ENCODE peak calls at places on chromosomes 12 and 14, in four cellular contexts. One of them, this sample, is unnamed. For H3K4me1, the result is how much of the 10 kb centered on the place peaks cover.

GRCh38 chr12:51421266-51421884 is 3.3 kb upstream of the SLC4A8 start:
- DNase-seq in PC-3: peak
- DNase-seq in suprapubic skin: no peak
- DNase-seq in breast epithelium: peak
- DNase-seq in this sample: no peak

GRCh38 chr14:33682746-33683145 is 268.1 kb downstream of the EGLN3 start:
- DNase-seq in PC-3: no peak
- DNase-seq in suprapubic skin: no peak
- DNase-seq in breast epithelium: peak
- DNase-seq in this sample: peak

GRCh38 chr14:65949711-65950516 is 536.3 kb upstream of the CCDC196 start:
- DNase-seq in PC-3: peak
- DNase-seq in suprapubic skin: no peak
- DNase-seq in breast epithelium: no peak
- DNase-seq in this sample: no peak

GRCh38 chr12:113388351-113388750 is 15.3 kb downstream of the SDS start:
- DNase-seq in PC-3: no peak
- DNase-seq in suprapubic skin: no peak
- DNase-seq in breast epithelium: no peak
- DNase-seq in this sample: no peak

GRCh38 chr12:90086281-90086680 is 377.6 kb upstream of the ATP2B1 start:
- DNase-seq in PC-3: peak
- DNase-seq in suprapubic skin: no peak
- DNase-seq in breast epithelium: no peak
- DNase-seq in this sample: no peak

GRCh38 chr14:46580941-46581671 is 70.5 kb downstream of the RPL10L start:
- DNase-seq in PC-3: peak
- DNase-seq in suprapubic skin: no peak
- DNase-seq in breast epithelium: no peak
- DNase-seq in this sample: no peak

GRCh38 chr14:65170318-65170717 is 68.0 kb upstream of the MAX start:
- DNase-seq in PC-3: no peak
- DNase-seq in suprapubic skin: no peak
- DNase-seq in breast epithelium: no peak
- DNase-seq in this sample: no peak

GRCh38 chr12:22188431-22188830 is 142.4 kb downstream of the CMAS start:
- DNase-seq in PC-3: no peak
- DNase-seq in suprapubic skin: no peak
- DNase-seq in breast epithelium: no peak
- DNase-seq in this sample: no peak

GRCh38 chr12:126093911-126094310 is 1028.7 kb downstream of the AACS start:
- DNase-seq in PC-3: peak
- DNase-seq in suprapubic skin: no peak
- DNase-seq in breast epithelium: no peak
- DNase-seq in this sample: no peak

GRCh38 chr12:131046813-131047788 is 93.4 kb downstream of the ADGRD1 start:
- DNase-seq in PC-3: no peak
- DNase-seq in suprapubic skin: no peak
- DNase-seq in breast epithelium: no peak
- DNase-seq in this sample: no peak

GRCh38 chr14:90677484-90678045 is 138.7 kb downstream of the TTC7B start:
- DNase-seq in PC-3: peak
- DNase-seq in suprapubic skin: no peak
- DNase-seq in breast epithelium: no peak
- DNase-seq in this sample: no peak

GRCh38 chr12:3273409-3273853 is 196.3 kb downstream of the TSPAN9 start:
- DNase-seq in PC-3: peak
- DNase-seq in suprapubic skin: no peak
- DNase-seq in breast epithelium: no peak
- DNase-seq in this sample: no peak

GRCh38 chr12:104823985-104824441 is 134.1 kb downstream of the SLC41A2 start:
- DNase-seq in PC-3: peak
- DNase-seq in suprapubic skin: no peak
- DNase-seq in breast epithelium: no peak
- DNase-seq in this sample: no peak

GRCh38 chr12:13179159-13180074 is 17.1 kb upstream of the EMP1 start:
- DNase-seq in PC-3: peak
- DNase-seq in suprapubic skin: peak
- DNase-seq in breast epithelium: peak
- DNase-seq in this sample: no peak

GRCh38 chr12:11729008-11729407 is 79.5 kb downstream of the ETV6 start:
- DNase-seq in PC-3: peak
- DNase-seq in suprapubic skin: no peak
- DNase-seq in breast epithelium: no peak
- DNase-seq in this sample: no peak

GRCh38 chr12:19482551-19483109 is 43.3 kb downstream of the AEBP2 start:
- DNase-seq in PC-3: no peak
- DNase-seq in suprapubic skin: no peak
- DNase-seq in breast epithelium: no peak
- DNase-seq in this sample: no peak

GRCh38 chr14:36973806-36974442 is 198.5 kb downstream of the SLC25A21 start:
- DNase-seq in PC-3: peak
- DNase-seq in suprapubic skin: no peak
- DNase-seq in breast epithelium: no peak
- DNase-seq in this sample: no peak

DNA sequence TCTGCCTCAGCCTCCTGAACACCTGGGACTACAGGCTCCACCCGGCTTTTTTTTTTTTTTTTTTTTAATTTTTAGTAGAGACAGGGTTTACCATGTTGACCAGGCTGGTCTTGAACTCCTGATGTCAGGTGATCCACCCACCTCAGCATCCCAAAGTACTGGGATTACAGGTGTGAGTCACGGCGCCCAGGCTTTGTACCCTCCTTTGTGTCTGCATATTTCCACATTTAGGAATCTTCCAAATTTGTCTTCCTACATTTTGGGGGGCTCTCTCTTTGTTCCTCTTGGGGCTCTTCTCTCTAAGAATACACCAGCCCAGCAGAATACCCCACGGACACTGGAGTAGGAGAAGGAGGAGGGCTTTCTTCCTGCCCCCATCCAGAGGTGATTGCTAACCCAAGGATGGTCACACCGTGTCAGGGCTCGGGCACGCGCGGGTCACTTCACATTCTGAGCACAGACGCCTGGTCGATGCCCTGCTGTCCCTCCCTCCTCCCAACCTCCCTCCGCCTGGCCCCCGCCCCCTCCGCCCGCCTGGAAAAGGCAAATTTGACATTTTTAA is 2.1 kb upstream of the DNAJC22 start:
- DNase-seq in PC-3: no peak
- DNase-seq in suprapubic skin: peak
- DNase-seq in breast epithelium: no peak
- DNase-seq in this sample: no peak
- H3K4me1 ChIP-seq in PC-3: under half
- H3K4me1 ChIP-seq in suprapubic skin: half or more
- H3K4me1 ChIP-seq in breast epithelium: under half
- H3K4me1 ChIP-seq in this sample: under half

GRCh38 chr12:108838194-108839010 is 19.0 kb downstream of the SSH1 start:
- DNase-seq in PC-3: peak
- DNase-seq in suprapubic skin: no peak
- DNase-seq in breast epithelium: peak
- DNase-seq in this sample: peak
- H3K4me1 ChIP-seq in PC-3: under half
- H3K4me1 ChIP-seq in suprapubic skin: half or more
- H3K4me1 ChIP-seq in breast epithelium: under half
- H3K4me1 ChIP-seq in this sample: under half

GRCh38 chr14:100696017-100696416 is 30.7 kb upstream of the DLK1 start:
- DNase-seq in PC-3: no peak
- DNase-seq in suprapubic skin: no peak
- DNase-seq in breast epithelium: no peak
- DNase-seq in this sample: no peak

GRCh38 chr14:100698719-100699448 is 27.8 kb upstream of the DLK1 start:
- DNase-seq in PC-3: no peak
- DNase-seq in suprapubic skin: no peak
- DNase-seq in breast epithelium: no peak
- DNase-seq in this sample: no peak

GRCh38 chr14:100696590-100696989 is 30.1 kb upstream of the DLK1 start:
- DNase-seq in PC-3: no peak
- DNase-seq in suprapubic skin: no peak
- DNase-seq in breast epithelium: no peak
- DNase-seq in this sample: no peak

GRCh38 chr14:100695423-100695738 is 31.3 kb upstream of the DLK1 start:
- DNase-seq in PC-3: no peak
- DNase-seq in suprapubic skin: no peak
- DNase-seq in breast epithelium: no peak
- DNase-seq in this sample: no peak

DNA sequence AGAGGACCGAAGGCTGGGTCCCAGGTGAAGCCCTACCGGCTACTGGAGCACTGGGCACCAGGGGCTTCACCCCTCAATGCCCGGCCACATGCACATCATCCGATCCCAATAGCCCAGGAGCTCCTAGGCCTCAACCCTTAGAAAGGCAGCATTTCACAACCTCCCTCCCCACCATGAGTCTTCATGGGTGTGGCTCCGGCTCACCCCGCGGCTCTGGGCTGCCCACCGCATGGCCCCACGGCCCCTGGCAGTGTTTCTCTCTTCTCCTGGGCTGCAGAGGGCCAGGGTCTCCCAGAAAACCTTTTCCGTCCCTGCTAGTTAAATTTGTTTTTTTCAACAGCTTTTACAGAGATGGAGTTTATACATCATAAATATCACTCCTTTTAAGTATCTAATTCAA is 28.6 kb upstream of the DLK1 start:
- DNase-seq in PC-3: no peak
- DNase-seq in suprapubic skin: no peak
- DNase-seq in breast epithelium: no peak
- DNase-seq in this sample: no peak
- H3K4me1 ChIP-seq in PC-3: under half
- H3K4me1 ChIP-seq in suprapubic skin: under half
- H3K4me1 ChIP-seq in breast epithelium: under half
- H3K4me1 ChIP-seq in this sample: under half

GRCh38 chr14:69050235-69051184 is 71.4 kb upstream of the ACTN1 start:
- DNase-seq in PC-3: no peak
- DNase-seq in suprapubic skin: no peak
- DNase-seq in breast epithelium: no peak
- DNase-seq in this sample: no peak
- H3K4me1 ChIP-seq in PC-3: under half
- H3K4me1 ChIP-seq in suprapubic skin: half or more
- H3K4me1 ChIP-seq in breast epithelium: under half
- H3K4me1 ChIP-seq in this sample: half or more

DNA sequence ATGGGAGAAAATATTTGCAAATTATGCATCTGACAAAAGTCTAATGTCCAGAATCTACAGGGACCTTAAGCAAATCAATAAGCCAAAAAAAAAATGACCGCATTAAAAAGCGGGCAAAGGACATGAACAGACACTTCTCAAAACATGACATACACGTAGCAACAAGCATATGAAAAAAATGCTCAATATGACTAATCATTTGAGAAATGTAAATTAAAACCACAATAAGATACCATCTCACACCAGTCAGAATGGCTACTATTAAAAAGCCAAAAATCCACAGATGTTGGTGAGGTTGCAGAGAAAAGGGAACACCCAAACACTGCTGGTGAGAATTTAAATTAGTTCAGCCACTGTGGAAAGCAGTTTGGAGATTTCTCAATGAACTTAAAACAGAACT is 16.1 kb downstream of the PAWR start:
- DNase-seq in PC-3: peak
- DNase-seq in suprapubic skin: no peak
- DNase-seq in breast epithelium: no peak
- DNase-seq in this sample: no peak
- H3K4me1 ChIP-seq in PC-3: under half
- H3K4me1 ChIP-seq in suprapubic skin: under half
- H3K4me1 ChIP-seq in breast epithelium: under half
- H3K4me1 ChIP-seq in this sample: under half

DNA sequence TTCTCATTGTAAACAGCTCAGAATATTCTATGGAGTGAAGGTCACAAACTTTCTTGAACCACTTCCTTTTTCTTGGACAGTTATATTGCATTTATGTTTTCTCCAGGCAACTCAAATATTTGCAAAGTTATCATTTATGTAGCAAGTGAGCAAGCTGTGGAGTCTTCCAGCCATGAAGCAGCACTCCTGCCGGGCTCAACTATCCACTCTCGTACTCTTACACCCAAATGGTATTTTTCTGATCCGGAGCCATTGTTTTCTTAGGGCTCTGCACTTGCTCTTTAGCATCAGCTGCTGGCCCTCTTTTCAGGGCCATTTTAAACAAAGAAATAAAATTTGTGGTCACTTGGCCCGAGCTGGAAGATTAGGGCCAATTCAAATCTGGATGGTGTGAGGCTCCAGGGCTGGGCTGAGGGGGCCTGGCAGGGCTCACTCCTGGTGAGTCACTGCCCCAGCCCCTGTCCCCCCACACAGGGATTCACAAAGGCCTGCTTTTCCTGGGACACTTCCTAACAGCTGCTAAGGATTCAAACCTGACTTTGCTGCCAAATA is 19.7 kb downstream of the SYNE3 start:
- DNase-seq in PC-3: no peak
- DNase-seq in suprapubic skin: no peak
- DNase-seq in breast epithelium: no peak
- DNase-seq in this sample: no peak
- H3K4me1 ChIP-seq in PC-3: under half
- H3K4me1 ChIP-seq in suprapubic skin: half or more
- H3K4me1 ChIP-seq in breast epithelium: under half
- H3K4me1 ChIP-seq in this sample: under half

GRCh38 chr12:107440596-107440995 is 245.0 kb upstream of the PWP1 start:
- DNase-seq in PC-3: no peak
- DNase-seq in suprapubic skin: no peak
- DNase-seq in breast epithelium: no peak
- DNase-seq in this sample: no peak

GRCh38 chr12:107437954-107438353 is 247.6 kb upstream of the PWP1 start:
- DNase-seq in PC-3: no peak
- DNase-seq in suprapubic skin: no peak
- DNase-seq in breast epithelium: no peak
- DNase-seq in this sample: no peak

GRCh38 chr12:107441906-107442305 is 243.7 kb upstream of the PWP1 start:
- DNase-seq in PC-3: no peak
- DNase-seq in suprapubic skin: no peak
- DNase-seq in breast epithelium: no peak
- DNase-seq in this sample: no peak

GRCh38 chr12:107436836-107437235 is 248.8 kb upstream of the PWP1 start:
- DNase-seq in PC-3: no peak
- DNase-seq in suprapubic skin: no peak
- DNase-seq in breast epithelium: no peak
- DNase-seq in this sample: no peak

GRCh38 chr12:107439101-107439738 is 246.4 kb upstream of the PWP1 start:
- DNase-seq in PC-3: no peak
- DNase-seq in suprapubic skin: no peak
- DNase-seq in breast epithelium: no peak
- DNase-seq in this sample: no peak
- H3K4me1 ChIP-seq in PC-3: under half
- H3K4me1 ChIP-seq in suprapubic skin: under half
- H3K4me1 ChIP-seq in breast epithelium: under half
- H3K4me1 ChIP-seq in this sample: under half

DNA sequence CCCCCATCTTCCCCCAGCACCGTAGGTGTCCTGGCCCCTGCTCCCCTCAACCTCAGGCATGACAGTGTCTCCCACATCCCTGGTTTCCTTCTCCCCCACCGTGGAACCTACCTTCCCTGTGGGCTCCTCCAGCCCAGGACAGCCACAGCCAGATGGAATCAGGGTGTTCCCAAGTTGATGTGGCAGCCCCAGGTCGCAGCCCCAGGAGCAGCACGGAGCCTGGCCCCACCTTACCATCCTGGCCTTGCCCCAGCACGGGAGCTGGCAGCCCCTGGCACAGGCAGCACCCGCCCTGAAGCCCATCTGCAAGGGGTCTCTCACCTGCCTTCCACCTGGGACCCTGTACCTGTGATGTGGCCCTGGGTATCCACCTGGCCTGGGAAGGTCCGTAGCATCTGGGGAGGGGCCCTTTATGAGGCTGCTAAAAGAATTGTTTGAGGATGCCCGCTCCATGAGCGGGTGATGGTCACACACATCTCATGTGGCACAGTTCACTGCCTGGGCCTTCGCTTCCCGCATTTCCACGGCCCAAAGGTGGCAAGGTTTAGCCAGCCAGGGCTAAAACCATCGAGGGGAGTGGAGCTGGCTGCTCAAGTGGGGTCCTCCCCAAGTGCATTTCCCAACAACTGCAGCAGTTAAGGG is 4.2 kb downstream of the TMEM121 start:
- DNase-seq in PC-3: no peak
- DNase-seq in suprapubic skin: no peak
- DNase-seq in breast epithelium: no peak
- DNase-seq in this sample: no peak
- H3K4me1 ChIP-seq in PC-3: under half
- H3K4me1 ChIP-seq in suprapubic skin: under half
- H3K4me1 ChIP-seq in breast epithelium: under half
- H3K4me1 ChIP-seq in this sample: under half